ENCODE peak calls at places on chromosome 1, in ten cellular contexts. C, E, L, Z, J, S, X, F, D and W are unnamed samples.

GRCh38 chr1:162765788-162766187 is 24.7 kb upstream of the HSD17B7 start:
- DNase-seq in S (no peak), X (no peak), J (no peak), Z (no peak), E (no peak), D (no peak), C (no peak), F (no peak), L (no peak), W (no peak)

GRCh38 chr1:154193821-154194220 is 1.9 kb upstream of the TPM3 start:
- DNase-seq in D (no peak), S (no peak), F (no peak), X (no peak), J (no peak), E (no peak), Z (no peak), C (no peak), L (no peak), W (no peak)

GRCh38 chr1:212633144-212633543 is 24.6 kb downstream of the ATF3 start:
- DNase-seq in S (no peak), D (no peak), E (no peak), X (no peak), L (no peak), F (no peak), Z (no peak), J (no peak), C (no peak), W (no peak)

GRCh38 chr1:205374205-205375078 is 17.7 kb upstream of the KLHDC8A start:
- DNase-seq in J (no peak), D (no peak), X (no peak), C (no peak), Z (no peak), E (no peak), S (no peak), F (no peak), L (no peak), W (no peak)

GRCh38 chr1:1433804-1434130 is 1.7 kb upstream of the VWA1 start:
- DNase-seq in C (no peak), Z (no peak), S (no peak), E (no peak), L (no peak), J (no peak), F (no peak), D (no peak), X (no peak), W (no peak)

GRCh38 chr1:234743866-234744581 is 134.0 kb upstream of the IRF2BP2 start:
- DNase-seq in C (no peak), D (no peak), S (no peak), F (no peak), L (no peak), Z (no peak), J (peak), X (no peak), E (no peak), W (peak)

GRCh38 chr1:50973875-50974617 is 4.0 kb downstream of the CDKN2C start:
- DNase-seq in X (no peak), E (no peak), J (no peak), Z (no peak), C (no peak), S (no peak), D (no peak), F (no peak), L (no peak), W (no peak)

GRCh38 chr1:21270086-21270689 is 20.1 kb downstream of the ECE1 start:
- DNase-seq in D (peak), S (no peak), C (peak), X (peak), F (no peak), J (peak), Z (peak), L (peak), E (peak), W (no peak)

GRCh38 chr1:6007318-6008083 is 15.3 kb upstream of the NPHP4 start:
- DNase-seq in E (no peak), D (no peak), Z (peak), C (no peak), L (peak), J (peak), S (no peak), F (peak), X (peak), W (no peak)

GRCh38 chr1:54229281-54229891 is 29.4 kb downstream of the MRPL37 start:
- DNase-seq in J (peak), X (no peak), F (no peak), Z (no peak), E (no peak), C (no peak), D (no peak), L (no peak), S (no peak), W (no peak)

GRCh38 chr1:94863919-94864318 is 43.8 kb downstream of the SLC44A3 start:
- DNase-seq in L (no peak), X (no peak), C (no peak), D (no peak), J (peak), F (peak), S (peak), Z (no peak), E (peak), W (no peak)

GRCh38 chr1:38271116-38271633 is 224.6 kb upstream of the POU3F1 start:
- DNase-seq in S (no peak), E (no peak), Z (no peak), J (no peak), D (no peak), C (no peak), X (no peak), F (no peak), L (no peak), W (no peak)

GRCh38 chr1:2346691-2347408 is 44.5 kb downstream of the MORN1 start:
- DNase-seq in E (no peak), L (peak), C (no peak), S (no peak), Z (no peak), D (no peak), F (no peak), J (no peak), X (peak), W (no peak)

GRCh38 chr1:81126989-81127571 is 673.7 kb upstream of the ADGRL2 start:
- DNase-seq in D (no peak), F (no peak), Z (no peak), S (no peak), C (no peak), J (no peak), X (no peak), E (no peak), L (no peak), W (no peak)

GRCh38 chr1:94061513-94062443 is 59.2 kb downstream of the ABCA4 start:
- DNase-seq in L (peak), F (peak), C (no peak), S (peak), E (peak), X (no peak), D (no peak), J (peak), Z (peak), W (peak)